ENCODE peak calls at places on chromosome 13, in six cellular contexts. One of them, this sample, is unnamed.
A peak's percentile ranks its signal among the peaks of the same experiment; 100 is the strongest.

GRCh38 chr13:81326913-81327312 is 986.0 kb upstream of the SPRY2 start:
- DNase-seq in thoracic aorta: no peak
- DNase-seq in foreskin fibroblast: no peak
- DNase-seq in spleen: no peak
- DNase-seq in CD4-positive, alpha-beta T cell: no peak
- DNase-seq in fibroblast of pulmonary artery: no peak
- DNase-seq in this sample: no peak

GRCh38 chr13:40102854-40103253 is 447.4 kb downstream of the COG6 start:
- DNase-seq in thoracic aorta: no peak
- DNase-seq in foreskin fibroblast: peak; percentile 24
- DNase-seq in spleen: no peak
- DNase-seq in CD4-positive, alpha-beta T cell: no peak
- DNase-seq in fibroblast of pulmonary artery: peak; percentile 90
- DNase-seq in this sample: no peak

GRCh38 chr13:37225414-37226047 is 120.1 kb upstream of the CSNK1A1L start:
- DNase-seq in thoracic aorta: no peak
- DNase-seq in foreskin fibroblast: peak; percentile 40
- DNase-seq in spleen: no peak
- DNase-seq in CD4-positive, alpha-beta T cell: no peak
- DNase-seq in fibroblast of pulmonary artery: peak; percentile 56
- DNase-seq in this sample: no peak

GRCh38 chr13:70523622-70524021 is 415.4 kb upstream of the KLHL1 start:
- DNase-seq in thoracic aorta: no peak
- DNase-seq in foreskin fibroblast: no peak
- DNase-seq in spleen: no peak
- DNase-seq in CD4-positive, alpha-beta T cell: no peak
- DNase-seq in fibroblast of pulmonary artery: no peak
- DNase-seq in this sample: no peak

GRCh38 chr13:106132216-106132615 is 403.2 kb downstream of the EFNB2 start:
- DNase-seq in thoracic aorta: no peak
- DNase-seq in foreskin fibroblast: no peak
- DNase-seq in spleen: no peak
- DNase-seq in CD4-positive, alpha-beta T cell: no peak
- DNase-seq in fibroblast of pulmonary artery: no peak
- DNase-seq in this sample: no peak

GRCh38 chr13:114017028-114017630 is 43.3 kb upstream of the C13orf46 start:
- DNase-seq in thoracic aorta: no peak
- DNase-seq in foreskin fibroblast: peak; percentile 42
- DNase-seq in spleen: no peak
- DNase-seq in CD4-positive, alpha-beta T cell: no peak
- DNase-seq in fibroblast of pulmonary artery: peak; percentile 44
- DNase-seq in this sample: no peak

GRCh38 chr13:80100636-80101035 is 240.3 kb downstream of the SPRY2 start:
- DNase-seq in thoracic aorta: no peak
- DNase-seq in foreskin fibroblast: peak; percentile 80
- DNase-seq in spleen: no peak
- DNase-seq in CD4-positive, alpha-beta T cell: no peak
- DNase-seq in fibroblast of pulmonary artery: peak; percentile 29
- DNase-seq in this sample: no peak

GRCh38 chr13:35855531-35856019 is 275.6 kb downstream of the DCLK1 start:
- DNase-seq in thoracic aorta: no peak
- DNase-seq in foreskin fibroblast: no peak
- DNase-seq in spleen: no peak
- DNase-seq in CD4-positive, alpha-beta T cell: no peak
- DNase-seq in fibroblast of pulmonary artery: peak; percentile 21
- DNase-seq in this sample: no peak

GRCh38 chr13:59601993-59602392 is 561.7 kb downstream of the DIAPH3 start:
- DNase-seq in thoracic aorta: no peak
- DNase-seq in foreskin fibroblast: no peak
- DNase-seq in spleen: no peak
- DNase-seq in CD4-positive, alpha-beta T cell: no peak
- DNase-seq in fibroblast of pulmonary artery: no peak
- DNase-seq in this sample: no peak

GRCh38 chr13:48644951-48645350 is 8.8 kb upstream of the CYSLTR2 start:
- DNase-seq in thoracic aorta: no peak
- DNase-seq in foreskin fibroblast: no peak
- DNase-seq in spleen: no peak
- DNase-seq in CD4-positive, alpha-beta T cell: no peak
- DNase-seq in fibroblast of pulmonary artery: no peak
- DNase-seq in this sample: no peak

GRCh38 chr13:76854894-76855293 is 31.3 kb downstream of the KCTD12 start:
- DNase-seq in thoracic aorta: no peak
- DNase-seq in foreskin fibroblast: peak; percentile 52
- DNase-seq in spleen: no peak
- DNase-seq in CD4-positive, alpha-beta T cell: no peak
- DNase-seq in fibroblast of pulmonary artery: no peak
- DNase-seq in this sample: no peak

GRCh38 chr13:92315265-92315664 is 911.3 kb upstream of the GPC6 start:
- DNase-seq in thoracic aorta: no peak
- DNase-seq in foreskin fibroblast: no peak
- DNase-seq in spleen: no peak
- DNase-seq in CD4-positive, alpha-beta T cell: no peak
- DNase-seq in fibroblast of pulmonary artery: no peak
- DNase-seq in this sample: no peak

GRCh38 chr13:75704194-75704941 is 68.2 kb downstream of the LMO7 start:
- DNase-seq in thoracic aorta: no peak
- DNase-seq in foreskin fibroblast: peak; percentile 65
- DNase-seq in spleen: no peak
- DNase-seq in CD4-positive, alpha-beta T cell: no peak
- DNase-seq in fibroblast of pulmonary artery: peak; percentile 47
- DNase-seq in this sample: no peak

GRCh38 chr13:75963318-75963717 is 327.2 kb downstream of the LMO7 start:
- DNase-seq in thoracic aorta: no peak
- DNase-seq in foreskin fibroblast: no peak
- DNase-seq in spleen: no peak
- DNase-seq in CD4-positive, alpha-beta T cell: no peak
- DNase-seq in fibroblast of pulmonary artery: no peak
- DNase-seq in this sample: no peak

GRCh38 chr13:66087149-66087780 is 1142.9 kb downstream of the PCDH9 start:
- DNase-seq in thoracic aorta: no peak
- DNase-seq in foreskin fibroblast: no peak
- DNase-seq in spleen: no peak
- DNase-seq in CD4-positive, alpha-beta T cell: no peak
- DNase-seq in fibroblast of pulmonary artery: peak; percentile 63
- DNase-seq in this sample: no peak

DNA sequence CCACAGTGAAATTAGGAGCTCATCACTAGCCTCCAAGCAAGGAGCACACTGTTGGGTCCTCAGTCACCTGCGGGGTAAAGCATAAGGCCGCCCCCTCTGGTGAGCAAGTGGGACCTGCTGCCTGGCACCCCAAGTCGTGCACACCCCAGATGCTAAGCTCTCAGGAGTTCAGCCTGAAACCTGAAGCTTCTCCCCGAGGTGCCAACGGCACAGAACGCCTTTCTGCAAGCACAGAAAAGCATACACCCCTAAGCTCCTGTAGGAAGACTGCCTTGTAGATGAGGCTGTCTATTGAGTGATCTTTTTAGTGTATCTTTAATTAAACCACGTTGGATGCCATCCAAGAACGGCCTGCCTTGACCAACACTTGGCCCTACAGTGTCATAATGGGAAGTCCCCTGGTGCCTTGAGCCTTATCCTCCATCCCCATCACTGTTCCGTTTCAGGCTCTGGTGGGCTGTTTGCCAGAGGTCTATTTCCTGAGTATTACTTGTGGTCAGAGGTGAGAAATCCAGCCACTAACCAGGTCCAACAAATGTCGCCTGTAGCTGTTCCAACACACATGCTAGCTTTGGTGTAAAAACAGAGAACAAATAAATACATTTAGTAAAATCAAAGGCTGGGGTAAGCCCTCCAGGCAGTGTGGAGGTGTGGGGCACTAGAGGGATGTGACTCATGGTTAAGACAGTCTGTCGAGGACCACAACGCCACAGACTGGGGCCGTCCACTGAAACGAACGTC is 44.8 kb downstream of the C13orf42 start:
- DNase-seq in thoracic aorta: no peak
- DNase-seq in foreskin fibroblast: no peak
- DNase-seq in spleen: no peak
- DNase-seq in CD4-positive, alpha-beta T cell: no peak
- DNase-seq in fibroblast of pulmonary artery: no peak
- DNase-seq in this sample: no peak
- TF ChIP-seq CTCF in thoracic aorta: no peak
- TF ChIP-seq CTCF in foreskin fibroblast: no peak
- TF ChIP-seq CTCF in spleen: no peak
- TF ChIP-seq CTCF in CD4-positive, alpha-beta T cell: no peak
- TF ChIP-seq CTCF in fibroblast of pulmonary artery: no peak
- TF ChIP-seq CTCF in this sample: no peak

GRCh38 chr13:46006688-46007452 is 45.7 kb downstream of the ZC3H13 start:
- DNase-seq in thoracic aorta: no peak
- DNase-seq in foreskin fibroblast: no peak
- DNase-seq in spleen: no peak
- DNase-seq in CD4-positive, alpha-beta T cell: no peak
- DNase-seq in fibroblast of pulmonary artery: no peak
- DNase-seq in this sample: no peak

GRCh38 chr13:46012404-46012803 is 40.1 kb downstream of the ZC3H13 start:
- DNase-seq in thoracic aorta: no peak
- DNase-seq in foreskin fibroblast: no peak
- DNase-seq in spleen: no peak
- DNase-seq in CD4-positive, alpha-beta T cell: no peak
- DNase-seq in fibroblast of pulmonary artery: no peak
- DNase-seq in this sample: no peak

GRCh38 chr13:46008631-46009030 is 43.9 kb downstream of the ZC3H13 start:
- DNase-seq in thoracic aorta: no peak
- DNase-seq in foreskin fibroblast: no peak
- DNase-seq in spleen: no peak
- DNase-seq in CD4-positive, alpha-beta T cell: no peak
- DNase-seq in fibroblast of pulmonary artery: no peak
- DNase-seq in this sample: no peak

GRCh38 chr13:46015374-46015773 is 37.2 kb downstream of the ZC3H13 start:
- DNase-seq in thoracic aorta: no peak
- DNase-seq in foreskin fibroblast: no peak
- DNase-seq in spleen: no peak
- DNase-seq in CD4-positive, alpha-beta T cell: no peak
- DNase-seq in fibroblast of pulmonary artery: no peak
- DNase-seq in this sample: no peak

GRCh38 chr13:46010148-46010547 is 42.4 kb downstream of the ZC3H13 start:
- DNase-seq in thoracic aorta: no peak
- DNase-seq in foreskin fibroblast: peak; percentile 34
- DNase-seq in spleen: no peak
- DNase-seq in CD4-positive, alpha-beta T cell: no peak
- DNase-seq in fibroblast of pulmonary artery: peak; percentile 8
- DNase-seq in this sample: no peak
- TF ChIP-seq CTCF in thoracic aorta: no peak
- TF ChIP-seq CTCF in foreskin fibroblast: peak; percentile 31
- TF ChIP-seq CTCF in spleen: no peak
- TF ChIP-seq CTCF in CD4-positive, alpha-beta T cell: no peak
- TF ChIP-seq CTCF in fibroblast of pulmonary artery: peak; percentile 36
- TF ChIP-seq CTCF in this sample: peak; percentile 14

DNA sequence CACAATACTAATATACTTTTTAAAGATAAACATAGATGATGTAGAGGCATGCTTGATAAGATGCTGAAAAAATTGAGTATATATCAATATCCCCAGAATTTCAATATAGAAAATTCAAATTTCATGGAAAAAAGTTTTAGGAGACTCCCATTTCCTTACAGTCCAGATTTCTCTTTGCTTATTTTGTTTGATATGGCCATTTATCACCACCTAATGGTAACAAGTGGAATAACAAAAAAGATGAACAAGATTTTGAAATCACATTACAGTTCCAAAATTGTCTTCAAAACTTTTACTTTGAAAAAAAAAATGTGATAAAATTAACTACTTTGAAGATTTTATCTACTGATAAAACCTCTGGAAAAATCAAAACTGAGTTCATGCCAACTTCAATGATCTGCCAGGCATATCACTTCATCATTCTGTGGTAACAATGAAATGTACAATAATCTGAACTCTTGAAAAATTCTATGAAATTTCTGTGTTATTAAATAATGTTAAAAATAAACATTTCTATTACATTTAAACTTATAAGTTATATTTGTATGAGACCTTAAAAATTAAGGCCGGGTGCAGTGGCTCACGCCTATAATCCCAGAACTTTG is 17.5 kb downstream of the MIPEP start:
- DNase-seq in thoracic aorta: no peak
- DNase-seq in foreskin fibroblast: peak; percentile 63
- DNase-seq in spleen: no peak
- DNase-seq in CD4-positive, alpha-beta T cell: no peak
- DNase-seq in fibroblast of pulmonary artery: peak; percentile 61
- DNase-seq in this sample: peak; percentile 37
- TF ChIP-seq CTCF in thoracic aorta: peak; percentile 62
- TF ChIP-seq CTCF in foreskin fibroblast: peak; percentile 25
- TF ChIP-seq CTCF in spleen: peak; percentile 11
- TF ChIP-seq CTCF in CD4-positive, alpha-beta T cell: peak; percentile 80
- TF ChIP-seq CTCF in fibroblast of pulmonary artery: peak; percentile 46
- TF ChIP-seq CTCF in this sample: peak; percentile 48

GRCh38 chr13:110108348-110109139 is 198.4 kb downstream of the COL4A1 start:
- DNase-seq in thoracic aorta: peak; percentile 53
- DNase-seq in foreskin fibroblast: peak; percentile 95
- DNase-seq in spleen: no peak
- DNase-seq in CD4-positive, alpha-beta T cell: no peak
- DNase-seq in fibroblast of pulmonary artery: peak; percentile 93
- DNase-seq in this sample: no peak
- TF ChIP-seq CTCF in thoracic aorta: peak; percentile 70
- TF ChIP-seq CTCF in foreskin fibroblast: peak; percentile 87
- TF ChIP-seq CTCF in spleen: no peak
- TF ChIP-seq CTCF in CD4-positive, alpha-beta T cell: no peak
- TF ChIP-seq CTCF in fibroblast of pulmonary artery: peak; percentile 90
- TF ChIP-seq CTCF in this sample: peak; percentile 30

DNA sequence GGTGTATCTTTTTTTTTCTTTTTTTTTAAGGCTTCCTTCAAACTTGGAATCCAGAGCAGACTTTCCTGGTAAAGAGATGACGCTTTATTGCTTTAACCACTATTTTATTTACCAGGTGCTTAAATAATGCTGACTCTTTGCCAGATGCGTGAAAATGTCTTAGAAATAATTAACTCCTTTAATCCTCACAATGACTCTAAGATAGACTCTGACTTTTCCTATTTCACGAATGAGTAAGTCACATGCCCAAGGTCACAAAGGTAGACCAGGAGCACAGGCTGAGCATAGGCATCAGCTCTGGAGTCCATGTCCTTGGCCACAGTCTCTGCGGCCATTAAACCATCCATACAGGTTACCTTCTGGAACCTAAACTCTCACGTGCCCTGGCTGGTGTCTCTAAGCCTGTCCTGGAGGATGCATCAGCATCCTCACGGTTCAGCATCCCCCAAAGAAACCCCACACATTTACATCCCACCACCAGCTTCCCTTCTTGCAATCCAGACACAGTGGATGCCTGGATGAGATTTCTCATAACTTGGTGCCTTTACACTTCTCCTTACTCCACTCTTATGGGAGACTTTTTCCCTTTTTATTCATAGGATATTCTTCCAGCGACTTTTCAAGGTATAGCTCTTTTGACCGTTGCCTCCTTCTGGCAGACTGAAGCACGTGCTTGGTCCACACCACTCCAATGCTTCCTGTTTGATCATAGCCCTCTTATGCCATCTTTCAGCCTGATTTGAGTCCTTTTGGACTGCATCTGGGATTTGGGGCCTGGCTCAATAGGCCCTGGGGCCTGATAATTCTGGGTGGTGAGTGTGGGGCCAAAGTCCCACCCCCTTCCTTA is 87.5 kb downstream of the ERCC5 start:
- DNase-seq in thoracic aorta: no peak
- DNase-seq in foreskin fibroblast: no peak
- DNase-seq in spleen: no peak
- DNase-seq in CD4-positive, alpha-beta T cell: no peak
- DNase-seq in fibroblast of pulmonary artery: no peak
- DNase-seq in this sample: no peak
- TF ChIP-seq CTCF in thoracic aorta: no peak
- TF ChIP-seq CTCF in foreskin fibroblast: no peak
- TF ChIP-seq CTCF in spleen: no peak
- TF ChIP-seq CTCF in CD4-positive, alpha-beta T cell: no peak
- TF ChIP-seq CTCF in fibroblast of pulmonary artery: no peak
- TF ChIP-seq CTCF in this sample: no peak